ENCODE peak calls at places on chromosomes 2 and 18, in nine cellular contexts. Z is lower lobe of right lung, S is mammary epithelial cell, T is GM23338, Q is IMR-90, B is left ventricle myocardium inferior, F is SK-N-SH, C is Peyer's patch, X is astrocyte of the cerebellum. K is an unnamed sample.

GRCh38 chr2:9207641-9208301 is 1.2 kb downstream of the ASAP2 start:
- DNase-seq in X (no peak), C (peak; percentile 65), Q (no peak), T (peak; percentile 75), Z (peak; percentile 68), B (no peak), F (peak; percentile 84), S (peak; percentile 52), K (peak; percentile 81)

GRCh38 chr2:116696223-116696622 is 1118.3 kb upstream of the DDX18 start:
- DNase-seq in S (no peak), T (no peak), Z (no peak), F (no peak), Q (no peak), C (no peak), X (no peak), B (no peak), K (no peak)

GRCh38 chr18:36411745-36412168 is 114.2 kb downstream of the FHOD3 start:
- DNase-seq in C (no peak), S (no peak), Z (no peak), F (peak; percentile 41), B (no peak), X (no peak), Q (peak; percentile 19), T (peak; percentile 90), K (no peak)

GRCh38 chr18:76367168-76367785 is 127.8 kb downstream of the ZNF516 start:
- DNase-seq in Q (no peak), S (no peak), T (no peak), Z (no peak), B (no peak), X (no peak), C (peak; percentile 27), F (no peak), K (no peak)

GRCh38 chr18:79396431-79397287 is 929 bp downstream of the NFATC1 start:
- DNase-seq in T (no peak), B (peak; percentile 66), C (peak; percentile 79), X (no peak), F (no peak), Z (peak; percentile 67), Q (peak; percentile 26), S (peak; percentile 21), K (peak; percentile 76)

GRCh38 chr2:21041943-21042707 is 1.7 kb downstream of the APOB start:
- DNase-seq in C (no peak), Z (no peak), T (peak; percentile 5), B (no peak), X (no peak), Q (no peak), S (no peak), F (peak; percentile 72), K (no peak)

GRCh38 chr18:79545255-79545654 is 134.3 kb upstream of the CTDP1 start:
- DNase-seq in T (no peak), C (peak; percentile 37), Q (no peak), F (no peak), S (no peak), Z (peak; percentile 27), B (no peak), X (no peak), K (peak; percentile 53)

GRCh38 chr2:41934323-41935003 is 113.4 kb upstream of the PKDCC start:
- DNase-seq in F (no peak), C (no peak), X (peak; percentile 70), S (no peak), B (peak; percentile 48), Z (no peak), Q (peak; percentile 66), T (no peak), K (no peak)

GRCh38 chr2:217396165-217396564 is 536.3 kb upstream of the TNP1 start:
- DNase-seq in Q (peak; percentile 45), F (no peak), S (no peak), C (no peak), X (no peak), T (no peak), Z (no peak), B (no peak), K (no peak)

GRCh38 chr18:12639990-12640880 is 17.7 kb downstream of the SPIRE1 start:
- DNase-seq in Q (peak; percentile 87), S (peak; percentile 79), B (no peak), F (no peak), Z (no peak), X (no peak), C (no peak), T (no peak), K (no peak)

GRCh38 chr2:161158882-161159281 is 1.3 kb upstream of the TANK start:
- DNase-seq in C (no peak), X (no peak), F (no peak), Z (no peak), Q (no peak), T (no peak), B (no peak), S (no peak), K (no peak)

GRCh38 chr2:221289846-221290245 is 282.3 kb downstream of the EPHA4 start:
- DNase-seq in F (no peak), T (no peak), B (no peak), Z (no peak), C (no peak), Q (no peak), X (no peak), S (no peak), K (no peak)

GRCh38 chr2:221289389-221289788 is 282.7 kb downstream of the EPHA4 start:
- DNase-seq in F (no peak), C (no peak), T (no peak), B (no peak), Q (peak; percentile 40), Z (no peak), S (no peak), X (peak; percentile 15), K (no peak)

GRCh38 chr2:221293949-221294736 is 278.0 kb downstream of the EPHA4 start:
- DNase-seq in C (no peak), Z (no peak), F (no peak), S (no peak), X (no peak), Q (no peak), T (no peak), B (no peak), K (no peak)
- H3K4me3 ChIP-seq in C (no peak overlapping the region), Z (no peak overlapping the region), F (no peak overlapping the region), S (no peak overlapping the region), X (no peak overlapping the region), Q (no peak overlapping the region), T (no peak overlapping the region), B (no peak overlapping the region), K (no peak overlapping the region)

GRCh38 chr2:219430633-219431615 is 3.7 kb upstream of the SPEG start:
- DNase-seq in Z (no peak), Q (peak; percentile 55), S (peak; percentile 41), X (no peak), B (peak; percentile 74), T (peak; percentile 29), F (peak; percentile 89), C (no peak), K (peak; percentile 34)
- TF ChIP-seq CTCF in Z (no peak), Q (peak; percentile 53), S (peak; percentile 64), X (peak; percentile 30), B (peak; percentile 36), T (no peak), F (peak; percentile 50), C (peak; percentile 16), K (no peak)

DNA sequence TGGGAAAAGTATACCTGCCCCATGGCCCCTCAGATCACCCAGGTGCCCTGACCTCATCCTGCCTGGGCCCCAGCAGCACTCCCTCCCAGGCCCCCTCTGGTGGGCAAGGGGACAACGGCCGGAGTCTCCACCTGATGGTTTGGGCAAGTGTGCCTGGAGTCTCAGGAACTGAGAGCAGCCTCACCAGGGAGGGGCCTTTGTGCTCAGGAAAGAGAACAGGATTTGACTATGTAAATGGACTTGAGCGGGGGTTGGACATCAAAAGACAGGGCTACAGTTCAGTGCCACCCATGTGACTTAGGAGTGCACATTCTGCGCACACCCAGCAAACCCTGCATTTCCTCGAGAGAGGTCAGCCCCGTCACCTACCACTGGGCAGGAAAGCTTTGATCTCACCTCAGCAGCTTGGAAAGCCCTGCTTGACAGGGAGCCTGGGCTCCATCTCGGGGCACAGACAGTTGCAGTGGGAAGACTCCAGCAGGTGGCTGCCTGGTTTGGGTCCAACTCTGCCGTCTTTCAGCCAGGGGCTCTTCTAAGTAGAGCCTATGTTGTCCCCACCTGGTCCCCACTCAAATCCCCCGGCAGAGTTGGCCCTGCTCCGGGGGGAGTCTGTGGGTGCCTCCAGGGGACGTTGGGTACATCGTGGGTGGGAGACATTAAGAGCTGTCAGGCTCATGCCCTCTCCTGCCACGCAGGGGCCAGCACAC is 3.3 kb downstream of the INPP5D start:
- DNase-seq in S (no peak), F (no peak), B (no peak), X (no peak), Z (no peak), C (peak; percentile 88), Q (no peak), T (peak; percentile 78), K (peak; percentile 62)
- H3K4me3 ChIP-seq in S (no peak overlapping the region), F (no peak overlapping the region), B (peak overlapping the region; percentile 69), X (no peak overlapping the region), Z (peak overlapping the region; percentile 65), C (peak overlapping the region; percentile 70), Q (no peak overlapping the region), T (no peak overlapping the region), K (peak overlapping the region; percentile 61)

GRCh38 chr2:128258218-128258617 is 60.5 kb downstream of the HS6ST1 start:
- DNase-seq in Z (no peak), C (no peak), B (no peak), F (no peak), T (no peak), Q (no peak), S (no peak), X (no peak), K (peak; percentile 56)

GRCh38 chr2:128259585-128259984 is 59.1 kb downstream of the HS6ST1 start:
- DNase-seq in Z (no peak), X (no peak), Q (no peak), S (no peak), F (no peak), B (no peak), C (no peak), T (no peak), K (peak; percentile 9)

GRCh38 chr2:128261245-128262128 is 57.2 kb downstream of the HS6ST1 start:
- DNase-seq in F (no peak), S (no peak), B (no peak), X (no peak), C (no peak), Z (no peak), Q (no peak), T (no peak), K (peak; percentile 60)

GRCh38 chr2:128262315-128263253 is 56.1 kb downstream of the HS6ST1 start:
- DNase-seq in C (no peak), Z (no peak), F (no peak), B (no peak), Q (no peak), X (no peak), T (no peak), S (no peak), K (peak; percentile 52)

DNA sequence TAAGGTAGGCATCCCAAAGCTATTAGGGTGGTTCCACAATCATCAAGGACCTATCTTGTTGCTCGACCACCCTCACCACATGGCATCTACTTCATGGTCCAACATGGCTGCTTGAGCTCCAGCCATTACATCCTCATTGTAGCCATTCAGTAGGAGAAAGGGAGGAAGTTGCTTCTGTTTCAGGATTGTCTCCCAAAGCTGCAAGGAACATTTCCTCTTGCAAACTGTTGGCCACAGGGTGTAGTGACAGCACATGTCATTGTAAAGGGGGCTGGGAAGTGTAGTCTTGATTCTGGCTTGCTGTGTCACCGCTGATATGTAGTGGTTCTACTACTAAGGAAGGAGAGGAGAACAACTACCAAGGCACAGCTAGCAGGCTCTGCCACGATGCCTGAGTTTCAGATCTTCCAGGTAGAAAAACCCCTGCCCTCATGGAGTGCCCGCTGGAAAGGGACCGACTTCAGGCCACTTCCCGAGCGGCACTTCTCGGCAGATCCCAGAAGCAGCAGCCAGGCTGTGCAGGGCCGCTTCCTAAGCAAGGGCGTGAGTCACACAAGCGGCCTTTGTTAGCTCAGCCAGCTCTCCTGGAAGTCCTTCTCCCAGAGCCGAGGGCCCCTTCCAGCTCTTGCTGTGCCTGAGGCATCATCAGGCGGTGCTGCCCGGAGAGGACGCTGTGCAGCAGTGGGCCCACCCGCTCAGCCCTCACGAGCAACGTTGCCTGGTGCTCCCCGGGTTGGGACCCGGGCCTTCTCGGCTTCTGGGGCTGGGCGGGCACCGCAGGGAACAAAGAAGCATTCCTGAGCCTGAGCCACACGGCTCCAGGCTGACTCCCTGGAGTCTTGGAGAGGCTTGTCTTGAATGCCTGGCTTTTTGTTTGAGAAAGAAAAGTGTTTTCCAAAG is 58.2 kb downstream of the HS6ST1 start:
- DNase-seq in X (peak; percentile 81), S (peak; percentile 76), T (peak; percentile 79), B (no peak), C (no peak), Z (no peak), F (peak; percentile 25), Q (peak; percentile 81), K (peak; percentile 71)
- TF ChIP-seq CTCF in X (peak; percentile 37), S (peak; percentile 50), T (no peak), B (peak; percentile 34), C (no peak), Z (no peak), F (no peak), Q (no peak), K (no peak)

K was measured in upper lobe of right lung.